ENCODE peak calls at places on chromosomes 5 and 9, in seven cellular contexts. C is H9, K is IMR-90, X is mesendoderm, Q is neuronal stem cell, L is mesenchymal stem cell, R is H1. D is an unnamed sample.

GRCh38 chr5:17839848-17840247 is 205.6 kb downstream of the TAF11L14 start:
- DNase-seq in C (no peak), K (no peak), X (no peak), Q (no peak), L (no peak), R (no peak), D (no peak)

GRCh38 chr5:88438006-88438405 is 169.4 kb upstream of the TMEM161B start:
- DNase-seq in C (no peak), K (no peak), X (peak; percentile 42), Q (no peak), L (no peak), R (no peak), D (peak; percentile 29)

GRCh38 chr5:169343761-169344160 is 42.8 kb upstream of the SLIT3 start:
- DNase-seq in C (no peak), K (no peak), X (no peak), Q (no peak), L (no peak), R (no peak), D (no peak)

GRCh38 chr5:177531209-177531940 is 14.6 kb upstream of the DDX41 start:
- DNase-seq in C (no peak), K (no peak), X (no peak), Q (no peak), L (no peak), R (no peak), D (no peak)

GRCh38 chr9:18046068-18046467 is 427.9 kb upstream of the ADAMTSL1 start:
- DNase-seq in C (no peak), K (no peak), X (no peak), Q (no peak), L (no peak), R (no peak), D (no peak)

GRCh38 chr5:9392625-9393024 is 153.2 kb downstream of the SEMA5A start:
- DNase-seq in C (no peak), K (peak; percentile 28), X (no peak), Q (no peak), L (peak; percentile 24), R (no peak), D (no peak)

GRCh38 chr5:55624841-55625602 is 87.1 kb downstream of the SLC38A9 start:
- DNase-seq in C (peak; percentile 61), K (no peak), X (peak; percentile 51), Q (no peak), L (no peak), R (no peak), D (peak; percentile 38)

GRCh38 chr5:178668579-178668978 is 41.7 kb upstream of the CLK4 start:
- DNase-seq in C (no peak), K (no peak), X (no peak), Q (no peak), L (no peak), R (no peak), D (peak; percentile 47)

GRCh38 chr5:5793560-5793959 is 371.1 kb downstream of the ICE1 start:
- DNase-seq in C (no peak), K (no peak), X (no peak), Q (no peak), L (no peak), R (no peak), D (no peak)

GRCh38 chr5:135304352-135305221 is 94.4 kb downstream of the MACROH2A1 start:
- DNase-seq in C (no peak), K (peak; percentile 24), X (no peak), Q (no peak), L (no peak), R (no peak), D (no peak)

GRCh38 chr5:36164461-36164860 is 12.6 kb downstream of the SKP2 start:
- DNase-seq in C (no peak), K (no peak), X (no peak), Q (no peak), L (no peak), R (no peak), D (peak; percentile 28)

GRCh38 chr9:95009459-95009858 is 283.0 kb downstream of the AOPEP start:
- DNase-seq in C (no peak), K (no peak), X (no peak), Q (no peak), L (no peak), R (no peak), D (no peak)

GRCh38 chr5:35851282-35851681 is 5.4 kb upstream of the IL7R start:
- DNase-seq in C (no peak), K (peak; percentile 35), X (peak; percentile 29), Q (no peak), L (peak; percentile 31), R (no peak), D (no peak)

GRCh38 chr9:13034696-13035006 is 244.8 kb downstream of the MPDZ start:
- DNase-seq in C (no peak), K (no peak), X (no peak), Q (no peak), L (no peak), R (no peak), D (no peak)

GRCh38 chr9:136278894-136279293 is 25.0 kb downstream of the CCDC187 start:
- DNase-seq in C (no peak), K (no peak), X (no peak), Q (no peak), L (no peak), R (no peak), D (no peak)

GRCh38 chr5:96863949-96864649 is 12.2 kb upstream of the ERAP2 start:
- DNase-seq in C (no peak), K (no peak), X (no peak), Q (no peak), L (no peak), R (no peak), D (no peak)

GRCh38 chr9:117184173-117184572 is 230.7 kb downstream of the ASTN2 start:
- DNase-seq in C (no peak), K (no peak), X (peak; percentile 38), Q (no peak), L (no peak), R (no peak), D (no peak)

GRCh38 chr9:83266618-83267543 is 203.9 kb upstream of the RASEF start:
- DNase-seq in C (no peak), K (no peak), X (peak; percentile 42), Q (no peak), L (peak; percentile 3), R (no peak), D (no peak)

GRCh38 chr5:179182601-179183000 is 122.4 kb downstream of the ZNF354C start:
- DNase-seq in C (no peak), K (no peak), X (no peak), Q (no peak), L (no peak), R (no peak), D (no peak)

GRCh38 chr5:170745481-170746061 is 38.0 kb upstream of the GABRP start:
- DNase-seq in C (peak; percentile 91), K (peak; percentile 12), X (peak; percentile 93), Q (no peak), L (peak; percentile 43), R (peak; percentile 80), D (peak; percentile 45)

GRCh38 chr5:132335402-132335801 is 34.1 kb upstream of the SLC22A5 start:
- DNase-seq in C (no peak), K (no peak), X (no peak), Q (no peak), L (no peak), R (no peak), D (no peak)

GRCh38 chr9:4371108-4371507 is 71.2 kb upstream of the GLIS3 start:
- DNase-seq in C (no peak), K (peak; percentile 92), X (peak; percentile 74), Q (no peak), L (peak; percentile 91), R (no peak), D (peak; percentile 34)

GRCh38 chr5:77876862-77877502 is 100.8 kb upstream of the TBCA start:
- DNase-seq in C (no peak), K (peak; percentile 18), X (no peak), Q (no peak), L (peak; percentile 6), R (no peak), D (no peak)
- H3K4ac ChIP-seq in C (no peak overlapping the region), K (no peak overlapping the region), X (no peak overlapping the region), Q (no peak overlapping the region), L (no peak overlapping the region), R (no peak overlapping the region), D (no peak overlapping the region)

GRCh38 chr9:133536080-133536479 is 1.6 kb downstream of the ADAMTSL2 start:
- DNase-seq in C (no peak), K (no peak), X (no peak), Q (no peak), L (no peak), R (no peak), D (no peak)

GRCh38 chr9:133532937-133533668 is 1.4 kb upstream of the ADAMTSL2 start:
- DNase-seq in C (peak; percentile 84), K (peak; percentile 29), X (peak; percentile 87), Q (peak; percentile 68), L (peak; percentile 66), R (peak; percentile 44), D (peak; percentile 68)

GRCh38 chr9:133533878-133534277 is 626 bp upstream of the ADAMTSL2 start:
- DNase-seq in C (no peak), K (no peak), X (no peak), Q (no peak), L (peak; percentile 16), R (no peak), D (no peak)

GRCh38 chr9:133535285-133535877 is 877 bp downstream of the ADAMTSL2 start:
- DNase-seq in C (no peak), K (no peak), X (no peak), Q (no peak), L (no peak), R (no peak), D (no peak)

GRCh38 chr9:133534346-133535284 is at the start of gene ADAMTSL2:
- DNase-seq in C (peak; percentile 71), K (peak; percentile 56), X (peak; percentile 74), Q (peak; percentile 44), L (peak; percentile 72), R (no peak), D (no peak)
- H3K4me2 ChIP-seq in C (peak within 1 kb of the TSS; percentile 27), K (no peak within 1 kb of the TSS), X (peak within 1 kb of the TSS; percentile 34), Q (peak within 1 kb of the TSS; percentile 43), L (peak within 1 kb of the TSS; percentile 6), R (peak within 1 kb of the TSS; percentile 58), D (peak within 1 kb of the TSS; percentile 67)

GRCh38 chr9:69255591-69255990 is 69.4 kb upstream of the ENTREP1 start:
- DNase-seq in C (no peak), K (no peak), X (no peak), Q (no peak), L (no peak), R (no peak), D (no peak)

GRCh38 chr9:69261636-69262035 is 63.4 kb upstream of the ENTREP1 start:
- DNase-seq in C (no peak), K (no peak), X (peak; percentile 23), Q (no peak), L (no peak), R (no peak), D (no peak)

GRCh38 chr9:69264526-69264925 is 60.5 kb upstream of the ENTREP1 start:
- DNase-seq in C (no peak), K (no peak), X (no peak), Q (no peak), L (no peak), R (no peak), D (no peak)

GRCh38 chr9:69258551-69258950 is 66.5 kb upstream of the ENTREP1 start:
- DNase-seq in C (no peak), K (no peak), X (no peak), Q (no peak), L (no peak), R (no peak), D (peak; percentile 63)

GRCh38 chr9:69260161-69260560 is 64.9 kb upstream of the ENTREP1 start:
- DNase-seq in C (no peak), K (no peak), X (peak; percentile 22), Q (no peak), L (no peak), R (no peak), D (no peak)
- H2BK120ac ChIP-seq in C (no peak overlapping the region), K (no peak overlapping the region), X (no peak overlapping the region), Q (no peak overlapping the region), L (no peak overlapping the region), R (no peak overlapping the region), D (no peak overlapping the region)

GRCh38 chr5:91179018-91179417 is 204.1 kb downstream of the ARRDC3 start:
- DNase-seq in C (no peak), K (peak; percentile 64), X (no peak), Q (no peak), L (no peak), R (no peak), D (no peak)
- H3K4ac ChIP-seq in C (no peak overlapping the region), K (peak overlapping the region; percentile 79), X (no peak overlapping the region), Q (no peak overlapping the region), L (no peak overlapping the region), R (no peak overlapping the region), D (no peak overlapping the region)